ENCODE peak calls at places on chromosomes 7 and 10, in seven cellular contexts. U is mesothelial cell of epicardium; H is NCI-H82; E is dorsolateral prefrontal cortex; N is neural crest cell; P is activated CD4-positive, alpha-beta T cell treated with anti-CD3 and anti-CD28 coated beads, Interleukin-2, amount 50 U/mL, for 1 hour; M is cardiac septum. L is an unnamed sample.

GRCh38 chr7:5420108-5420840 is 3.4 kb downstream of the TNRC18 start:
- DNase-seq in H (peak; percentile 25), M (peak; percentile 80), N (peak; percentile 47), P (no peak), E (peak; percentile 40), U (peak; percentile 58), L (no peak)

GRCh38 chr7:50206521-50207250 is 97.8 kb upstream of the IKZF1 start:
- DNase-seq in H (no peak), N (no peak), E (no peak), M (no peak), P (peak; percentile 69), U (no peak), L (no peak)

GRCh38 chr10:73759512-73760115 is 15.4 kb downstream of the SEC24C start:
- DNase-seq in H (peak; percentile 23), P (peak; percentile 54), E (no peak), U (no peak), N (no peak), M (no peak), L (no peak)

GRCh38 chr10:19847321-19847720 is 31.1 kb downstream of the PLXDC2 start:
- DNase-seq in N (no peak), H (no peak), P (no peak), U (no peak), E (no peak), M (no peak), L (no peak)

GRCh38 chr7:78769551-78770101 is 683.8 kb downstream of the MAGI2 start:
- DNase-seq in M (no peak), H (no peak), P (no peak), U (no peak), N (no peak), E (peak; percentile 7), L (no peak)

GRCh38 chr7:16904086-16904485 is 22.3 kb upstream of the AGR3 start:
- DNase-seq in N (no peak), P (no peak), M (no peak), H (no peak), E (no peak), U (no peak), L (no peak)

GRCh38 chr7:124643196-124643850 is 122.3 kb downstream of the GPR37 start:
- DNase-seq in H (no peak), M (no peak), U (no peak), P (no peak), N (no peak), E (no peak), L (no peak)

GRCh38 chr10:121608669-121609190 is 10.5 kb upstream of the FGFR2 start:
- DNase-seq in H (peak; percentile 47), P (peak; percentile 3), M (peak; percentile 73), N (peak; percentile 59), U (peak; percentile 77), E (peak; percentile 50), L (peak; percentile 81)

GRCh38 chr10:16967866-16968721 is 150.9 kb upstream of the RSU1 start:
- DNase-seq in H (no peak), E (no peak), U (no peak), P (no peak), M (no peak), N (peak; percentile 37), L (no peak)

GRCh38 chr7:69399038-69399800 is 199.1 kb upstream of the AUTS2 start:
- DNase-seq in N (no peak), H (peak; percentile 32), U (no peak), P (no peak), E (peak; percentile 74), M (no peak), L (peak; percentile 49)

GRCh38 chr7:92707435-92707834 is 117.2 kb upstream of the FAM133B start:
- DNase-seq in N (no peak), M (no peak), E (no peak), P (no peak), H (no peak), U (no peak), L (no peak)

GRCh38 chr7:23713285-23714235 is 3.5 kb downstream of the STK31 start:
- DNase-seq in N (no peak), P (no peak), M (no peak), U (no peak), E (no peak), H (no peak), L (no peak)

GRCh38 chr7:105046414-105046813 is 32.4 kb downstream of the KMT2E start:
- DNase-seq in U (no peak), H (no peak), P (no peak), E (no peak), M (no peak), N (no peak), L (no peak)